ENCODE peak calls at places on chromosomes 5 and 9, in five cellular contexts. One of them, this sample, is unnamed.

GRCh38 chr5:136356747-136357469 is 8.4 kb downstream of the TRPC7 start:
- DNase-seq in breast epithelium: no peak
- DNase-seq in sigmoid colon: no peak
- DNase-seq in suprapubic skin: no peak
- DNase-seq in HepG2: no peak
- DNase-seq in this sample: no peak

GRCh38 chr5:29485333-29485732 is 1708.2 kb upstream of the CDH6 start:
- DNase-seq in breast epithelium: no peak
- DNase-seq in sigmoid colon: no peak
- DNase-seq in suprapubic skin: no peak
- DNase-seq in HepG2: no peak
- DNase-seq in this sample: no peak

GRCh38 chr9:97553141-97553540 is 51.7 kb downstream of the TMOD1 start:
- DNase-seq in breast epithelium: no peak
- DNase-seq in sigmoid colon: no peak
- DNase-seq in suprapubic skin: no peak
- DNase-seq in HepG2: no peak
- DNase-seq in this sample: no peak

GRCh38 chr9:2262371-2262770 is 247.2 kb downstream of the SMARCA2 start:
- DNase-seq in breast epithelium: no peak
- DNase-seq in sigmoid colon: no peak
- DNase-seq in suprapubic skin: no peak
- DNase-seq in HepG2: no peak
- DNase-seq in this sample: no peak

GRCh38 chr9:71506821-71507220 is 261.5 kb downstream of the CEMIP2 start:
- DNase-seq in breast epithelium: no peak
- DNase-seq in sigmoid colon: no peak
- DNase-seq in suprapubic skin: no peak
- DNase-seq in HepG2: no peak
- DNase-seq in this sample: no peak

GRCh38 chr9:71725590-71726338 is 42.5 kb downstream of the CEMIP2 start:
- DNase-seq in breast epithelium: peak; percentile 56
- DNase-seq in sigmoid colon: no peak
- DNase-seq in suprapubic skin: no peak
- DNase-seq in HepG2: peak; percentile 95
- DNase-seq in this sample: no peak

GRCh38 chr9:4422495-4422894 is 67.8 kb upstream of the SLC1A1 start:
- DNase-seq in breast epithelium: no peak
- DNase-seq in sigmoid colon: no peak
- DNase-seq in suprapubic skin: no peak
- DNase-seq in HepG2: no peak
- DNase-seq in this sample: no peak

GRCh38 chr5:177025139-177025538 is 2.6 kb downstream of the ZNF346 start:
- DNase-seq in breast epithelium: no peak
- DNase-seq in sigmoid colon: no peak
- DNase-seq in suprapubic skin: no peak
- DNase-seq in HepG2: no peak
- DNase-seq in this sample: no peak

GRCh38 chr9:91163773-91164471 is 197.8 kb downstream of the AUH start:
- DNase-seq in breast epithelium: no peak
- DNase-seq in sigmoid colon: no peak
- DNase-seq in suprapubic skin: no peak
- DNase-seq in HepG2: no peak
- DNase-seq in this sample: peak; percentile 81

GRCh38 chr9:126400571-126400970 is 73.9 kb downstream of the MVB12B start:
- DNase-seq in breast epithelium: no peak
- DNase-seq in sigmoid colon: no peak
- DNase-seq in suprapubic skin: no peak
- DNase-seq in HepG2: no peak
- DNase-seq in this sample: no peak

DNA sequence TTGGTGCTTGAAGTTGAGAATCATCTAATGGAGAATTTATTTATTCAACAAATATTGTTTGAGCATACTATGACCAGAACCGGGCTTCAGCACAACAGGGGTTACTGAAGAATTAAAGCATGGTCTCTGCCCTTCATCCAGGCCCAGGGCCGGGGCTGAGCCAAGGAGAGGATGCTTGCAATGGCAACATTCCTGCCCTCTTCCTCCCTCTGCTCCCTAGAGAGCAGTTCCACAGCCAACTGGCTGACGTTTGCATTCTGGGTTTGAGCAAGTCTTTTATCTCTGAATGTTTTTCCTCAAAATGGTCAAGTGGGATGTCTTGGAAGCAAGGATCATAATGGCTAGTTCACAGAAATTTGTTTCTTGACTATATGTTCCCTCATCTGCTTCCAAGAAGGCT is 80.7 kb downstream of the GLDC start:
- DNase-seq in breast epithelium: no peak
- DNase-seq in sigmoid colon: no peak
- DNase-seq in suprapubic skin: no peak
- DNase-seq in HepG2: no peak
- DNase-seq in this sample: no peak
- TF ChIP-seq POLR2AphosphoS5 in breast epithelium: no peak
- TF ChIP-seq POLR2AphosphoS5 in sigmoid colon: no peak
- TF ChIP-seq POLR2AphosphoS5 in suprapubic skin: no peak
- TF ChIP-seq POLR2AphosphoS5 in HepG2: no peak
- TF ChIP-seq POLR2AphosphoS5 in this sample: no peak

GRCh38 chr9:124658165-124659017 is 112.7 kb downstream of the NR6A1 start:
- DNase-seq in breast epithelium: peak; percentile 49
- DNase-seq in sigmoid colon: peak; percentile 73
- DNase-seq in suprapubic skin: peak; percentile 79
- DNase-seq in HepG2: peak; percentile 76
- DNase-seq in this sample: peak; percentile 88

GRCh38 chr9:124659099-124659659 is 111.9 kb downstream of the NR6A1 start:
- DNase-seq in breast epithelium: peak; percentile 72
- DNase-seq in sigmoid colon: peak; percentile 83
- DNase-seq in suprapubic skin: peak; percentile 85
- DNase-seq in HepG2: peak; percentile 93
- DNase-seq in this sample: no peak

GRCh38 chr9:124661184-124661755 is 109.8 kb downstream of the NR6A1 start:
- DNase-seq in breast epithelium: no peak
- DNase-seq in sigmoid colon: no peak
- DNase-seq in suprapubic skin: no peak
- DNase-seq in HepG2: no peak
- DNase-seq in this sample: no peak

GRCh38 chr9:124662561-124662960 is 108.5 kb downstream of the NR6A1 start:
- DNase-seq in breast epithelium: no peak
- DNase-seq in sigmoid colon: no peak
- DNase-seq in suprapubic skin: no peak
- DNase-seq in HepG2: no peak
- DNase-seq in this sample: no peak

GRCh38 chr9:124660341-124660801 is 110.7 kb downstream of the NR6A1 start:
- DNase-seq in breast epithelium: no peak
- DNase-seq in sigmoid colon: no peak
- DNase-seq in suprapubic skin: no peak
- DNase-seq in HepG2: peak; percentile 36
- DNase-seq in this sample: no peak
- TF ChIP-seq POLR2AphosphoS5 in breast epithelium: no peak
- TF ChIP-seq POLR2AphosphoS5 in sigmoid colon: no peak
- TF ChIP-seq POLR2AphosphoS5 in suprapubic skin: no peak
- TF ChIP-seq POLR2AphosphoS5 in HepG2: no peak
- TF ChIP-seq POLR2AphosphoS5 in this sample: no peak

DNA sequence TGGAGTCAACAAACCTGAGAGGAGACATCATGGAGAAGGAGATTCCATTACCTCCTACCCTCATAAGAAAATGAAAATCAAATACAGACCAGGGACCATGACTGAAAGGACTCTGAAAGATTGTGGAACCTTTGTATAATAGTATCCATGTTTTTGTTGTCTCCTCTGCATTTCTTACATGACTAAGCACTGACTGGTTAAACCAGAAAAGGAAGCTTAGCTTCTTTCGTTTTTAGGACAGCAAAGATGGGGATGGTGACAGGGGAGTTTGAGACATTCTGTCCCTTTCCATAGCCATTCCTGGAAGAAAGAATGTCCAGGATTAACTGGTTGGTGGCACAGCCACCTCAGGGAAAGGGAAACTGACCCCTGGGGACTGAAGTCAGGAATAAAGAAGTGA is 22.2 kb downstream of the ITGA1 start:
- DNase-seq in breast epithelium: no peak
- DNase-seq in sigmoid colon: no peak
- DNase-seq in suprapubic skin: no peak
- DNase-seq in HepG2: no peak
- DNase-seq in this sample: no peak
- TF ChIP-seq POLR2AphosphoS5 in breast epithelium: no peak
- TF ChIP-seq POLR2AphosphoS5 in sigmoid colon: no peak
- TF ChIP-seq POLR2AphosphoS5 in suprapubic skin: no peak
- TF ChIP-seq POLR2AphosphoS5 in HepG2: no peak
- TF ChIP-seq POLR2AphosphoS5 in this sample: no peak

DNA sequence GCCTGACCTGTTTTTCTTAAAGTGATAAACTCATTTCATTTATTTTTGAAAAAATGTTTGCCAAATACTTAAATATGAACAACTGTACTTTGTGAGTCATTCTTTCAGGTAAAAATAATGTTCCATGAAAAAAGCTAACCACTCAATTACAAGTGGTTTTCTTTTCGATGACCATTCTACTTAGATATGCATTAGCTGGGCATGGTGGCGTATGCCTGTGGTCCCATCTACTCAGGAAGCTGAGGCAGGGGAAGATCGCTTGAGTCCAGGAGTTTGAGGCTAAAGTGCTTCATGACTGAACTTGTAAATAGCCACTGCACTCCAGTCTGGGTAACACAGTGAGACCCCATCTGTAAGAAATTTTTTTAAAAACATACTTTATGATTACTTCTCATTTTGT is 4.0 kb upstream of the WDR70 start:
- DNase-seq in breast epithelium: no peak
- DNase-seq in sigmoid colon: no peak
- DNase-seq in suprapubic skin: no peak
- DNase-seq in HepG2: no peak
- DNase-seq in this sample: no peak
- TF ChIP-seq POLR2AphosphoS5 in breast epithelium: no peak
- TF ChIP-seq POLR2AphosphoS5 in sigmoid colon: no peak
- TF ChIP-seq POLR2AphosphoS5 in suprapubic skin: no peak
- TF ChIP-seq POLR2AphosphoS5 in HepG2: no peak
- TF ChIP-seq POLR2AphosphoS5 in this sample: no peak

DNA sequence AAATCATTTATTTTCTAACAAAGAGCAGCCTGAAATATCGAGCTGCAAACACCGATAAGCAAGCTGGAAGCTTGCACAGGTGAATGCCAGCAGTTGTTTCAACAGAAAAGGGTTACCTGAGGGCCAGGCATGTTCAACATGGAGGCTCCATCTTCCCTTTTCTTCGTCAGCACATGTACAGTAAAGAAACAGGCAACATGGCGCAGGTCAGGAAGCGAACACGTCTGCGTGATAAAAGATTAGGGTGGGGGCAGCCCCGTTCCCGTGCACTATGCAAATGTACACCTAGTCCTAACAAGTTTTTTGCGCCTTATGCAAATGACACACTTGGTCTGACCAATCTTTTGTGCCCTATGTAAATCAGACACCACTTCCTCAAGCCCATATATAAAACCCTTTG is 452.1 kb upstream of the PTPRD start:
- DNase-seq in breast epithelium: no peak
- DNase-seq in sigmoid colon: no peak
- DNase-seq in suprapubic skin: no peak
- DNase-seq in HepG2: peak; percentile 5
- DNase-seq in this sample: no peak
- TF ChIP-seq POLR2AphosphoS5 in breast epithelium: no peak
- TF ChIP-seq POLR2AphosphoS5 in sigmoid colon: no peak
- TF ChIP-seq POLR2AphosphoS5 in suprapubic skin: no peak
- TF ChIP-seq POLR2AphosphoS5 in HepG2: no peak
- TF ChIP-seq POLR2AphosphoS5 in this sample: no peak

DNA sequence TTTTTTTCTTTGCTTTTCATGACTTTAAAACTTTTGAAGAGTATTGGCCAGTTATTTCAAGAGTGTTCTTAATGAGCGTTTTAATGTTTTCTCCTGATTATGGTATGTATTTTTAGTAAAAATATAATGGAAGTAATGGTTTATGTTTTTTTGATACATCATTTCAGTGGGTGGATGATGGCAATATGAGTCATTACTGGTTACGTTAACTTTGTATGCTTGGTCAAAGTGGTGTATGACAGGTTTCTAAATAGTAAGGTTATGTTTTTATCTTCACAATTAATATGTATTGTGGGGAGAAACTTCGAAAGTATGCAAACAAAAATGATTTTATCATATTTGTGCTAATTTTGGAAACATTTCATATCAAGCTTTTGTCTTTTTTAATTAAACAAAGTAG is 176.7 kb upstream of the PRDM9 start:
- DNase-seq in breast epithelium: no peak
- DNase-seq in sigmoid colon: no peak
- DNase-seq in suprapubic skin: no peak
- DNase-seq in HepG2: no peak
- DNase-seq in this sample: no peak
- TF ChIP-seq POLR2AphosphoS5 in breast epithelium: no peak
- TF ChIP-seq POLR2AphosphoS5 in sigmoid colon: no peak
- TF ChIP-seq POLR2AphosphoS5 in suprapubic skin: no peak
- TF ChIP-seq POLR2AphosphoS5 in HepG2: no peak
- TF ChIP-seq POLR2AphosphoS5 in this sample: no peak